ENCODE peak calls at places on chromosome 6, in four cellular contexts. One of them, this sample, is unnamed.

GRCh38 chr6:34919651-34920050 is 30.6 kb downstream of the ANKS1A start:
- DNase-seq in fibroblast of lung: no peak
- DNase-seq in ELR: peak; percentile 67
- DNase-seq in T-helper 1 cell: no peak
- DNase-seq in this sample: peak; percentile 31

GRCh38 chr6:118748311-118749062 is 97.1 kb upstream of the CEP85L start:
- DNase-seq in fibroblast of lung: peak; percentile 58
- DNase-seq in ELR: peak; percentile 53
- DNase-seq in T-helper 1 cell: no peak
- DNase-seq in this sample: peak; percentile 11

GRCh38 chr6:71203211-71203610 is 85.4 kb upstream of the OGFRL1 start:
- DNase-seq in fibroblast of lung: no peak
- DNase-seq in ELR: no peak
- DNase-seq in T-helper 1 cell: no peak
- DNase-seq in this sample: no peak

GRCh38 chr6:101402618-101403002 is 9.1 kb downstream of the GRIK2 start:
- DNase-seq in fibroblast of lung: no peak
- DNase-seq in ELR: peak; percentile 2
- DNase-seq in T-helper 1 cell: no peak
- DNase-seq in this sample: no peak

GRCh38 chr6:37225350-37226169 is 32.0 kb upstream of the TBC1D22B start:
- DNase-seq in fibroblast of lung: no peak
- DNase-seq in ELR: no peak
- DNase-seq in T-helper 1 cell: no peak
- DNase-seq in this sample: no peak

GRCh38 chr6:149129401-149130077 is 188.0 kb upstream of the TAB2 start:
- DNase-seq in fibroblast of lung: peak; percentile 61
- DNase-seq in ELR: peak; percentile 85
- DNase-seq in T-helper 1 cell: no peak
- DNase-seq in this sample: peak; percentile 53

GRCh38 chr6:44186691-44187025 is 28.0 kb downstream of the CAPN11 start:
- DNase-seq in fibroblast of lung: no peak
- DNase-seq in ELR: no peak
- DNase-seq in T-helper 1 cell: no peak
- DNase-seq in this sample: no peak

GRCh38 chr6:946546-946945 is 253.6 kb upstream of the EXOC2 start:
- DNase-seq in fibroblast of lung: peak; percentile 36
- DNase-seq in ELR: no peak
- DNase-seq in T-helper 1 cell: no peak
- DNase-seq in this sample: no peak

GRCh38 chr6:13259393-13259792 is 68.9 kb downstream of the TBC1D7 start:
- DNase-seq in fibroblast of lung: no peak
- DNase-seq in ELR: no peak
- DNase-seq in T-helper 1 cell: no peak
- DNase-seq in this sample: no peak

GRCh38 chr6:22906091-22906549 is 336.8 kb downstream of the HDGFL1 start:
- DNase-seq in fibroblast of lung: peak; percentile 43
- DNase-seq in ELR: peak; percentile 68
- DNase-seq in T-helper 1 cell: no peak
- DNase-seq in this sample: peak; percentile 22

GRCh38 chr6:114063956-114064355 is 93.0 kb upstream of the HDAC2 start:
- DNase-seq in fibroblast of lung: no peak
- DNase-seq in ELR: peak; percentile 24
- DNase-seq in T-helper 1 cell: no peak
- DNase-seq in this sample: no peak

GRCh38 chr6:82013561-82014275 is 233.8 kb downstream of the IBTK start:
- DNase-seq in fibroblast of lung: peak; percentile 83
- DNase-seq in ELR: peak; percentile 83
- DNase-seq in T-helper 1 cell: no peak
- DNase-seq in this sample: peak; percentile 72

GRCh38 chr6:63819831-63820230 is 184.2 kb downstream of the PHF3 start:
- DNase-seq in fibroblast of lung: peak; percentile 54
- DNase-seq in ELR: no peak
- DNase-seq in T-helper 1 cell: no peak
- DNase-seq in this sample: peak; percentile 29

GRCh38 chr6:1409774-1410465 is 20.5 kb downstream of the FOXF2 start:
- DNase-seq in fibroblast of lung: no peak
- DNase-seq in ELR: no peak
- DNase-seq in T-helper 1 cell: no peak
- DNase-seq in this sample: no peak

GRCh38 chr6:70241031-70241430 is 61.9 kb downstream of the COL9A1 start:
- DNase-seq in fibroblast of lung: no peak
- DNase-seq in ELR: no peak
- DNase-seq in T-helper 1 cell: no peak
- DNase-seq in this sample: peak; percentile 11

GRCh38 chr6:32700391-32701040 is 34.1 kb upstream of the HLA-DQB1 start:
- DNase-seq in fibroblast of lung: peak; percentile 75
- DNase-seq in ELR: peak; percentile 65
- DNase-seq in T-helper 1 cell: peak; percentile 49
- DNase-seq in this sample: peak; percentile 73

GRCh38 chr6:9516207-9516606 is 898.7 kb downstream of the TFAP2A start:
- DNase-seq in fibroblast of lung: peak; percentile 64
- DNase-seq in ELR: peak; percentile 93
- DNase-seq in T-helper 1 cell: no peak
- DNase-seq in this sample: peak; percentile 68

GRCh38 chr6:158706369-158706982 is 56.6 kb downstream of the SYTL3 start:
- DNase-seq in fibroblast of lung: peak; percentile 64
- DNase-seq in ELR: peak; percentile 81
- DNase-seq in T-helper 1 cell: no peak
- DNase-seq in this sample: peak; percentile 70

GRCh38 chr6:128731249-128732165 is 151.4 kb upstream of the LAMA2 start:
- DNase-seq in fibroblast of lung: peak; percentile 73
- DNase-seq in ELR: peak; percentile 73
- DNase-seq in T-helper 1 cell: peak; percentile 6
- DNase-seq in this sample: peak; percentile 63

GRCh38 chr6:35596448-35597442 is 84.0 kb upstream of the TULP1 start:
- DNase-seq in fibroblast of lung: peak; percentile 95
- DNase-seq in ELR: peak; percentile 89
- DNase-seq in T-helper 1 cell: no peak
- DNase-seq in this sample: peak; percentile 96

GRCh38 chr6:140285471-140285870 is 911.0 kb upstream of the CITED2 start:
- DNase-seq in fibroblast of lung: no peak
- DNase-seq in ELR: no peak
- DNase-seq in T-helper 1 cell: no peak
- DNase-seq in this sample: peak; percentile 14

GRCh38 chr6:15132854-15133670 is 112.8 kb upstream of the JARID2 start:
- DNase-seq in fibroblast of lung: peak; percentile 48
- DNase-seq in ELR: peak; percentile 97
- DNase-seq in T-helper 1 cell: peak; percentile 23
- DNase-seq in this sample: peak; percentile 94

GRCh38 chr6:18406955-18407738 is 20.0 kb downstream of the RNF144B start:
- DNase-seq in fibroblast of lung: no peak
- DNase-seq in ELR: peak; percentile 80
- DNase-seq in T-helper 1 cell: no peak
- DNase-seq in this sample: no peak

GRCh38 chr6:40541556-40542174 is 45.5 kb downstream of the LRFN2 start:
- DNase-seq in fibroblast of lung: no peak
- DNase-seq in ELR: no peak
- DNase-seq in T-helper 1 cell: no peak
- DNase-seq in this sample: no peak

GRCh38 chr6:132584698-132585097 is 4.8 kb downstream of the TAAR5 start:
- DNase-seq in fibroblast of lung: no peak
- DNase-seq in ELR: no peak
- DNase-seq in T-helper 1 cell: no peak
- DNase-seq in this sample: no peak